ENCODE peak calls at places on chromosome 19, in five cellular contexts. D is memory B cell, S is left cardiac atrium, H is C1 segment of cervical spinal cord, F is LHCN-M2. M is an unnamed sample.

GRCh38 chr19:34644991-34645461 is 31.9 kb downstream of the SCGB2B2 start:
- DNase-seq in D (no peak), S (no peak), H (no peak), F (no peak), M (no peak)

GRCh38 chr19:7063339-7063738 is 4.9 kb upstream of the MBD3L3 start:
- DNase-seq in D (no peak), S (no peak), H (no peak), F (no peak), M (no peak)

GRCh38 chr19:1164684-1165531 is 9.2 kb downstream of the SBNO2 start:
- DNase-seq in D (no peak), S (peak; percentile 36), H (no peak), F (no peak), M (no peak)

GRCh38 chr19:50551713-50552187 is 16.5 kb downstream of the LRRC4B start:
- DNase-seq in D (no peak), S (no peak), H (peak; percentile 46), F (no peak), M (no peak)

GRCh38 chr19:918481-919156 is 1.5 kb downstream of the KISS1R start:
- DNase-seq in D (no peak), S (no peak), H (no peak), F (no peak), M (no peak)

GRCh38 chr19:7789447-7789846 is 26.4 kb downstream of the CLEC4M start:
- DNase-seq in D (peak; percentile 36), S (no peak), H (no peak), F (no peak), M (no peak)

GRCh38 chr19:3178973-3179738 is 587 bp downstream of the S1PR4 start:
- DNase-seq in D (no peak), S (no peak), H (no peak), F (no peak), M (no peak)

GRCh38 chr19:52231154-52231565 is 38.2 kb upstream of the ZNF766 start:
- DNase-seq in D (no peak), S (no peak), H (no peak), F (no peak), M (no peak)

GRCh38 chr19:10501971-10502523 is 1.1 kb downstream of the KEAP1 start:
- DNase-seq in D (no peak), S (peak; percentile 86), H (peak; percentile 75), F (peak; percentile 63), M (peak; percentile 53)

GRCh38 chr19:4732680-4733114 is 9.1 kb upstream of the DPP9 start:
- DNase-seq in D (peak; percentile 41), S (no peak), H (no peak), F (peak; percentile 58), M (no peak)

GRCh38 chr19:5466814-5467291 is 11.6 kb downstream of the ZNRF4 start:
- DNase-seq in D (no peak), S (no peak), H (no peak), F (peak; percentile 25), M (no peak)

GRCh38 chr19:611506-611869 is 21.8 kb downstream of the HCN2 start:
- DNase-seq in D (no peak), S (no peak), H (no peak), F (peak; percentile 98), M (no peak)

GRCh38 chr19:49153167-49153809 is 1.9 kb downstream of the HRC start:
- DNase-seq in D (no peak), S (no peak), H (no peak), F (no peak), M (no peak)

GRCh38 chr19:21158523-21159135 is 16.8 kb downstream of the ZNF431 start:
- DNase-seq in D (no peak), S (no peak), H (no peak), F (peak; percentile 26), M (no peak)

GRCh38 chr19:47093841-47094240 is 19.7 kb downstream of the ZC3H4 start:
- DNase-seq in D (peak; percentile 33), S (no peak), H (no peak), F (peak; percentile 25), M (no peak)

GRCh38 chr19:7748756-7749155 is 1.4 kb upstream of the CD209 start:
- DNase-seq in D (no peak), S (no peak), H (no peak), F (peak; percentile 18), M (no peak)

GRCh38 chr19:29191005-29191404 is 21.9 kb downstream of the UQCRFS1 start:
- DNase-seq in D (no peak), S (no peak), H (no peak), F (no peak), M (no peak)

GRCh38 chr19:45507864-45508680 is 793 bp downstream of the VASP start:
- DNase-seq in D (no peak), S (peak; percentile 64), H (no peak), F (peak; percentile 30), M (no peak)

GRCh38 chr19:51366999-51367564 is 894 bp upstream of the ETFB start:
- DNase-seq in D (peak; percentile 64), S (peak; percentile 45), H (no peak), F (no peak), M (no peak)

GRCh38 chr19:45717983-45718650 is 12.6 kb downstream of the FBXO46 start:
- DNase-seq in D (no peak), S (peak; percentile 44), H (no peak), F (no peak), M (no peak)

GRCh38 chr19:31963741-31964140 is 381.7 kb upstream of the ZNF507 start:
- DNase-seq in D (no peak), S (no peak), H (no peak), F (no peak), M (no peak)

GRCh38 chr19:33394723-33395560 is 21.4 kb downstream of the CEBPG start:
- DNase-seq in D (no peak), S (peak; percentile 45), H (no peak), F (no peak), M (no peak)